ENCODE peak calls at places on chromosomes 6 and 20, in ten cellular contexts. D is memory B cell; E is activated T-helper 1 cell treated with anti-CD3 and anti-CD28 coated beads, Interleukin-2, amount 50 U/mL, for 16 hours; S is endothelial cell; T is AG04449; X is A172; R is IMR-90; U is HCT116; Z is astrocyte of the hippocampus; L is Ammon's horn. V is an unnamed sample.

GRCh38 chr20:50636601-50637539 is 54.5 kb downstream of the RIPOR3 start:
- DNase-seq in D (no peak), E (no peak), S (no peak), T (no peak), X (no peak), R (peak), U (no peak), Z (peak), L (no peak), V (peak)

GRCh38 chr6:129853996-129854711 is 7.0 kb downstream of the TMEM244 start:
- DNase-seq in D (no peak), E (no peak), S (no peak), T (no peak), X (peak), R (peak), U (peak), Z (peak), L (no peak), V (peak)

GRCh38 chr6:75436869-75437268 is 56.7 kb downstream of the FILIP1 start:
- DNase-seq in D (no peak), E (no peak), S (no peak), T (no peak), X (no peak), R (no peak), U (no peak), Z (no peak), L (peak), V (no peak)

GRCh38 chr20:59633646-59634045 is 29.3 kb downstream of the PHACTR3 start:
- DNase-seq in D (no peak), E (no peak), S (no peak), T (no peak), X (no peak), R (no peak), U (no peak), Z (no peak), L (no peak), V (no peak)

GRCh38 chr20:2101057-2101934 is at the start of gene STK35:
- DNase-seq in D (no peak), E (peak), S (peak), T (no peak), X (peak), R (no peak), U (peak), Z (no peak), L (no peak), V (peak)

GRCh38 chr6:32081168-32081624 is 27.9 kb downstream of the TNXB start:
- DNase-seq in D (no peak), E (no peak), S (no peak), T (no peak), X (peak), R (peak), U (no peak), Z (peak), L (no peak), V (peak)

GRCh38 chr6:159832941-159833340 is 32.9 kb downstream of the PNLDC1 start:
- DNase-seq in D (no peak), E (no peak), S (no peak), T (no peak), X (no peak), R (no peak), U (no peak), Z (no peak), L (no peak), V (no peak)

GRCh38 chr6:133187657-133188453 is 53.3 kb upstream of the EYA4 start:
- DNase-seq in D (no peak), E (no peak), S (no peak), T (peak), X (no peak), R (peak), U (no peak), Z (peak), L (no peak), V (peak)

GRCh38 chr20:57650756-57651483 is 30.7 kb upstream of the ZBP1 start:
- DNase-seq in D (peak), E (no peak), S (no peak), T (no peak), X (no peak), R (no peak), U (no peak), Z (no peak), L (no peak), V (no peak)

GRCh38 chr6:143700684-143701342 is 23.0 kb downstream of the PHACTR2 start:
- DNase-seq in D (no peak), E (no peak), S (no peak), T (peak), X (no peak), R (peak), U (no peak), Z (no peak), L (no peak), V (peak)

GRCh38 chr6:67544851-67545452 is 1090.1 kb upstream of the ADGRB3 start:
- DNase-seq in D (no peak), E (no peak), S (no peak), T (no peak), X (no peak), R (no peak), U (no peak), Z (no peak), L (no peak), V (peak)

V was measured in RPMI7951.